ENCODE peak calls at places on chromosomes 3 and 15, in six cellular contexts. E, Z, U, B, J and F are unnamed samples.
A peak's percentile ranks its signal among the peaks of the same experiment; 100 is the strongest.

GRCh38 chr15:72796515-72797337 is 13.2 kb upstream of the ADPGK start:
- DNase-seq in E (peak; percentile 79), Z (no peak), U (peak; percentile 15), B (no peak), J (no peak), F (no peak)

GRCh38 chr3:189937302-189938255 is 183.1 kb downstream of the P3H2 start:
- DNase-seq in E (no peak), Z (no peak), U (peak; percentile 99), B (no peak), J (no peak), F (peak; percentile 15)

GRCh38 chr15:69987492-69988482 is 109.9 kb downstream of the TLE3 start:
- DNase-seq in E (no peak), Z (no peak), U (no peak), B (no peak), J (no peak), F (no peak)

GRCh38 chr3:56119575-56120349 is 348.5 kb downstream of the ERC2 start:
- DNase-seq in E (no peak), Z (no peak), U (no peak), B (no peak), J (no peak), F (no peak)

GRCh38 chr3:60304103-60304502 is 947.1 kb downstream of the FHIT start:
- DNase-seq in E (no peak), Z (no peak), U (no peak), B (no peak), J (no peak), F (no peak)

GRCh38 chr3:85516146-85516545 is 557.4 kb downstream of the CADM2 start:
- DNase-seq in E (no peak), Z (no peak), U (no peak), B (no peak), J (no peak), F (no peak)

GRCh38 chr15:66112388-66112787 is 141.2 kb downstream of the MEGF11 start:
- DNase-seq in E (no peak), Z (no peak), U (no peak), B (no peak), J (no peak), F (no peak)

GRCh38 chr15:90902996-90903732 is at the start of gene MAN2A2:
- DNase-seq in E (peak; percentile 80), Z (no peak), U (peak; percentile 18), B (no peak), J (peak; percentile 15), F (no peak)

GRCh38 chr15:63983071-63983711 is 63.1 kb downstream of the DAPK2 start:
- DNase-seq in E (no peak), Z (no peak), U (no peak), B (no peak), J (no peak), F (no peak)

GRCh38 chr3:44234674-44235268 is 6.9 kb upstream of the TOPAZ1 start:
- DNase-seq in E (no peak), Z (no peak), U (no peak), B (no peak), J (no peak), F (no peak)

GRCh38 chr3:140351466-140351865 is 326.4 kb upstream of the TRIM42 start:
- DNase-seq in E (no peak), Z (no peak), U (no peak), B (no peak), J (no peak), F (no peak)

GRCh38 chr3:123618768-123619484 is 34.1 kb upstream of the HACD2 start:
- DNase-seq in E (no peak), Z (no peak), U (no peak), B (no peak), J (no peak), F (no peak)

GRCh38 chr3:124257332-124257864 is 265.5 kb upstream of the ROPN1 start:
- DNase-seq in E (no peak), Z (no peak), U (no peak), B (no peak), J (no peak), F (no peak)

GRCh38 chr3:101635954-101636798 is 40.8 kb downstream of the ZBTB11 start:
- DNase-seq in E (peak; percentile 49), Z (no peak), U (peak; percentile 27), B (peak; percentile 11), J (peak; percentile 44), F (peak; percentile 35)

GRCh38 chr15:59792359-59792758 is 103.2 kb upstream of the BNIP2 start:
- DNase-seq in E (no peak), Z (no peak), U (no peak), B (no peak), J (no peak), F (no peak)

GRCh38 chr15:86236721-86237121 is 157.1 kb downstream of the AGBL1 start:
- DNase-seq in E (no peak), Z (peak; percentile 70), U (no peak), B (no peak), J (no peak), F (peak; percentile 79)

GRCh38 chr3:71593106-71593505 is 9.6 kb upstream of the FOXP1 start:
- DNase-seq in E (no peak), Z (no peak), U (no peak), B (no peak), J (no peak), F (no peak)

GRCh38 chr3:74832925-74833324 is 218.5 kb upstream of the CNTN3 start:
- DNase-seq in E (no peak), Z (no peak), U (no peak), B (no peak), J (no peak), F (no peak)

GRCh38 chr3:33775363-33775762 is 23.1 kb upstream of the PDCD6IP start:
- DNase-seq in E (no peak), Z (no peak), U (no peak), B (no peak), J (no peak), F (no peak)
- TF ChIP-seq YY1 in E (no peak), Z (no peak), U (no peak), B (no peak), J (no peak), F (no peak)

GRCh38 chr3:64627471-64628321 is 60.1 kb downstream of the ADAMTS9 start:
- DNase-seq in E (no peak), Z (no peak), U (no peak), B (no peak), J (peak; percentile 75), F (no peak)

GRCh38 chr3:64621726-64622400 is 65.9 kb downstream of the ADAMTS9 start:
- DNase-seq in E (no peak), Z (no peak), U (no peak), B (no peak), J (no peak), F (no peak)

GRCh38 chr3:64623125-64623524 is 64.7 kb downstream of the ADAMTS9 start:
- DNase-seq in E (no peak), Z (no peak), U (no peak), B (no peak), J (no peak), F (no peak)

GRCh38 chr3:64627042-64627441 is 60.8 kb downstream of the ADAMTS9 start:
- DNase-seq in E (no peak), Z (no peak), U (no peak), B (no peak), J (no peak), F (no peak)

DNA sequence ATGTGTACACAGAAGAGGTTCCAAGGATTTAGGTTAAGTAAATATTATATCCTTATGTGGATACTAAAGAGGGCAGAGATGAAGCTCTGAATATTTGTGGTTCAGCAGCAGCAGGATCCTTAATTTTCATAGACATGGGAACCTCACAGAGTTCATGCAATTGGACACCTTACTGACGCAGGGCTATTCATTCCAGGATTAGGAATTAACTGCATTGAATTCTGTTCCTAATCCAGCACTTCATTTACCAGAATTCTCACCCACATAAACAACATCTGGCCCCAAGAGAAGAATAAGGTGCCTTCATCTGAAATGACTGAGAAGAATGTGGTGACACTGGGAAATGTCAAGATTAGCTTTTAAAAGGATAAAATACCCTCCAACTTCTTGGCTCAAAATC is 62.4 kb downstream of the ADAMTS9 start:
- DNase-seq in E (no peak), Z (no peak), U (no peak), B (no peak), J (no peak), F (no peak)
- TF ChIP-seq ZNF274 in E (no peak), Z (no peak), U (no peak), B (no peak), J (no peak), F (no peak)

DNA sequence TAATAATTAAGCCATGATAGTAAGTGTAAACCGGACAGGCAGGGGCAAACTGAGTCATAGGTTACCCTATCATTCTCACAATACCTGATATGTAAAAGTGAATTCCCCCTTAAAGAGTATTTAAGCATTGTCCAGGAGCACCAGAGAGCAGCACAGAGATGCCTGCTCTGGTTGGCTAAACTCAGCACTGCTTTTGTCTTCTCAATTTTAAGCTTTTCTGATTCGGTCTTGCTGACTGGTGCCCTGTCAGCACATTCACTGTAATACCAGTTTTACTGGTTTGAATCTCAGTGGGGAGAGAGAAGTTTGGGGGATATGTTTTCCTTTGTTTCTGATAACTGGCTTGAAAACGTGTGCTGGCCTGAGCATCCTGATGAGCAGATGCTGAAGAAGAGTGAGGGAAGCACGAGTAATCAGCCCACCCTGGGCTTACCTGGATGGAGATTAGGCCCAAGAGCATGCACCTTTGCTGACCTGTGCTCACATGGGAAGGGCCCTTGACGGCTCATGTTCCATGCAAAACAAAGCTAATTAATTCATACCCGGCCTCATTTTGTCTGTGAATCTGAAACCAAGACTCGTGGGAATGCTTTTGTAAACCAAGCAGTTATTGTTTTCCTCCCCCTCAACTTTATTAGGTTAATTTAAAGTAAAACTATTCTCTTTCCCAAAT is 208.5 kb upstream of the MRPL3 start:
- DNase-seq in E (no peak), Z (no peak), U (no peak), B (no peak), J (no peak), F (no peak)
- TF ChIP-seq YY1 in E (no peak), Z (no peak), U (no peak), B (no peak), J (no peak), F (no peak)

DNA sequence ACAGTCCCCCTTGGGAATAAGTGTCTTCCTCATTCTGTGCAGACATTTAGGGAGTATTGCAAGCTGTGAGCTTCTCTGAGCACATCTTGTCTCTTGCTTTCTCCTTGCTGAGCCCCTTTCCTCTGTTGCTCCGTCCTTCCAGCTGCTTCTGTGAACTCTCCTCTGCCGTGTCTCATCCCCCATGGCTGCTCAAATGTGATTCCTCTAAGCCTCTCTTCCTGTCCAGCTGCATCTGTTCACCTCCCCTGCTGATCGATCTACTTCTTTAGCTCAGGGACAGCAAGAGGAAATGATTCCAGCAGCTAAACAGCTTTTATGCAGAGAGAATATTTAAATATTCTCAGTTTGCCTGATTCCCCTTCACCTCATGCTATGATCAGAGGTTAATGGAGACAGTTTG is 328.0 kb upstream of the DNAJC19 start:
- DNase-seq in E (no peak), Z (no peak), U (no peak), B (no peak), J (no peak), F (no peak)
- TF ChIP-seq ZNF274 in E (no peak), Z (no peak), U (no peak), B (no peak), J (no peak), F (no peak)

GRCh38 chr15:47887181-47887580 is 169.9 kb downstream of the SEMA6D start:
- DNase-seq in E (no peak), Z (no peak), U (no peak), B (no peak), J (no peak), F (no peak)
- TF ChIP-seq YY1 in E (no peak), Z (no peak), U (no peak), B (no peak), J (no peak), F (no peak)